ENCODE peak calls at places on chromosomes 11 and 22, in eight cellular contexts. G, I, M, W, B, R, F and Q are unnamed samples.

GRCh38 chr11:97979741-97980140 is 1041.0 kb upstream of the CNTN5 start:
- ATAC-seq in M (no peak), F (no peak), B (no peak), R (no peak), G (no peak), I (no peak), W (no peak), Q (no peak)

GRCh38 chr11:130913268-130913667 is 3.0 kb downstream of the SNX19 start:
- ATAC-seq in M (no peak), I (no peak), B (no peak), G (no peak), F (no peak), R (no peak), W (no peak), Q (no peak)

GRCh38 chr11:125147280-125147679 is 17.3 kb upstream of the PKNOX2 start:
- ATAC-seq in B (no peak), G (no peak), F (no peak), R (no peak), I (no peak), M (peak; percentile 42), W (no peak), Q (no peak)

GRCh38 chr11:105156231-105156630 is 16.7 kb upstream of the CARD18 start:
- ATAC-seq in G (no peak), I (no peak), R (no peak), M (no peak), F (no peak), B (no peak), W (no peak), Q (no peak)

GRCh38 chr11:8621147-8621546 is 27.1 kb upstream of the STK33 start:
- ATAC-seq in M (peak; percentile 18), R (no peak), B (no peak), F (no peak), W (no peak), G (no peak), I (no peak), Q (no peak)

GRCh38 chr22:37559901-37560681 is at the start of gene CDC42EP1:
- ATAC-seq in I (peak; percentile 79), W (peak; percentile 61), G (peak; percentile 40), R (peak; percentile 41), F (peak; percentile 10), B (no peak), M (peak; percentile 68), Q (peak; percentile 37)

GRCh38 chr11:74325649-74326645 is 14.5 kb upstream of the P4HA3 start:
- ATAC-seq in F (no peak), G (peak; percentile 86), M (peak; percentile 87), W (no peak), R (no peak), I (peak; percentile 86), B (no peak), Q (no peak)

GRCh38 chr11:70824590-70825300 is 426.4 kb downstream of the CTTN start:
- ATAC-seq in W (no peak), G (no peak), B (no peak), F (no peak), I (no peak), R (no peak), M (no peak), Q (no peak)

GRCh38 chr22:42869463-42869862 is 12.4 kb upstream of the ARFGAP3 start:
- ATAC-seq in B (no peak), F (no peak), W (no peak), I (no peak), M (no peak), G (no peak), R (no peak), Q (no peak)

GRCh38 chr22:36003972-36004674 is 24.5 kb downstream of the RBFOX2 start:
- ATAC-seq in I (no peak), R (no peak), F (no peak), G (no peak), M (no peak), W (no peak), B (no peak), Q (no peak)

GRCh38 chr11:33227578-33228261 is 29.5 kb upstream of the HIPK3 start:
- ATAC-seq in G (peak; percentile 60), M (peak; percentile 65), F (no peak), I (peak; percentile 39), R (no peak), B (no peak), W (no peak), Q (no peak)

GRCh38 chr11:66181632-66182345 is 86.7 kb upstream of the RAB1B start:
- ATAC-seq in W (no peak), G (no peak), M (no peak), B (no peak), F (no peak), I (no peak), R (no peak), Q (no peak)

GRCh38 chr11:78226684-78227680 is 38.3 kb downstream of the USP35 start:
- ATAC-seq in B (peak; percentile 51), F (no peak), R (no peak), I (no peak), W (no peak), G (no peak), M (no peak), Q (no peak)

GRCh38 chr22:30246962-30247376 is 410 bp upstream of the LIF start:
- ATAC-seq in B (no peak), I (no peak), W (peak; percentile 13), G (no peak), R (no peak), F (no peak), M (no peak), Q (no peak)

GRCh38 chr11:114392735-114393667 is 7.3 kb downstream of the C11orf71 start:
- ATAC-seq in G (no peak), R (no peak), I (no peak), M (no peak), W (no peak), B (no peak), F (no peak), Q (no peak)